ENCODE peak calls at places on chromosomes 16 and 17, in six cellular contexts. E, O, W, P, Z and S are unnamed samples.

GRCh38 chr16:4703906-4704305 is 10.5 kb downstream of the NUDT16L1 start:
- DNase-seq in E (no peak), O (no peak), W (no peak), P (no peak), Z (no peak), S (no peak)

GRCh38 chr17:62648247-62648953 is 20.9 kb downstream of the MRC2 start:
- DNase-seq in E (no peak), O (no peak), W (peak), P (no peak), Z (no peak), S (no peak)

GRCh38 chr17:73492802-73493139 is 151.5 kb downstream of the SDK2 start:
- DNase-seq in E (no peak), O (no peak), W (no peak), P (no peak), Z (no peak), S (no peak)

GRCh38 chr17:72373910-72374741 is 253.3 kb downstream of the SOX9 start:
- DNase-seq in E (no peak), O (no peak), W (peak), P (no peak), Z (no peak), S (no peak)

GRCh38 chr16:11597268-11597690 is 10.6 kb upstream of the LITAF start:
- DNase-seq in E (no peak), O (no peak), W (no peak), P (no peak), Z (no peak), S (no peak)

GRCh38 chr17:68718465-68718864 is 117.3 kb upstream of the FAM20A start:
- DNase-seq in E (no peak), O (no peak), W (no peak), P (no peak), Z (no peak), S (no peak)

GRCh38 chr16:70789231-70789926 is 11.6 kb downstream of the VAC14 start:
- DNase-seq in E (no peak), O (no peak), W (no peak), P (no peak), Z (peak), S (no peak)

GRCh38 chr16:53121666-53122065 is 66.9 kb downstream of the CHD9 start:
- DNase-seq in E (no peak), O (no peak), W (no peak), P (no peak), Z (no peak), S (no peak)

GRCh38 chr17:34580685-34581445 is 1.5 kb downstream of the TMEM132E start:
- DNase-seq in E (no peak), O (no peak), W (no peak), P (no peak), Z (peak), S (no peak)

GRCh38 chr17:17648762-17649161 is 32.5 kb upstream of the RAI1 start:
- DNase-seq in E (no peak), O (no peak), W (no peak), P (no peak), Z (no peak), S (no peak)

GRCh38 chr17:21445091-21445650 is 69.0 kb downstream of the KCNJ12 start:
- DNase-seq in E (no peak), O (no peak), W (no peak), P (no peak), Z (no peak), S (no peak)

GRCh38 chr16:31080756-31081419 is 6.7 kb downstream of the ZNF646 start:
- DNase-seq in E (no peak), O (no peak), W (no peak), P (no peak), Z (no peak), S (no peak)

GRCh38 chr17:32283745-32284207 is 18.1 kb downstream of the RHBDL3 start:
- DNase-seq in E (no peak), O (peak), W (no peak), P (no peak), Z (no peak), S (peak)

GRCh38 chr17:82205720-82206508 is 6.7 kb downstream of the CCDC57 start:
- DNase-seq in E (peak), O (peak), W (peak), P (peak), Z (peak), S (peak)

GRCh38 chr17:74390680-74391653 is 23.7 kb downstream of the GPR142 start:
- DNase-seq in E (no peak), O (no peak), W (no peak), P (no peak), Z (no peak), S (no peak)

GRCh38 chr17:36089888-36090836 is at the start of gene CCL3:
- DNase-seq in E (no peak), O (no peak), W (no peak), P (peak), Z (peak), S (no peak)

GRCh38 chr17:82985973-82986372 is 93.4 kb upstream of the METRNL start:
- DNase-seq in E (no peak), O (no peak), W (peak), P (no peak), Z (no peak), S (no peak)

GRCh38 chr17:34125010-34125409 is 130.1 kb upstream of the CCL2 start:
- DNase-seq in E (no peak), O (no peak), W (no peak), P (no peak), Z (no peak), S (no peak)

GRCh38 chr16:81558444-81559175 is 114.0 kb downstream of the CMIP start:
- DNase-seq in E (no peak), O (no peak), W (no peak), P (no peak), Z (no peak), S (no peak)

GRCh38 chr16:932831-933330 is 37.9 kb downstream of the LMF1 start:
- DNase-seq in E (no peak), O (no peak), W (no peak), P (no peak), Z (no peak), S (no peak)

GRCh38 chr17:28230011-28230410 is 89.0 kb upstream of the TMEM97 start:
- DNase-seq in E (no peak), O (no peak), W (no peak), P (peak), Z (peak), S (no peak)

GRCh38 chr17:50604470-50604869 is 30.2 kb upstream of the ABCC3 start:
- DNase-seq in E (no peak), O (no peak), W (no peak), P (no peak), Z (peak), S (no peak)

GRCh38 chr16:53881371-53881770 is 177.4 kb downstream of the FTO start:
- DNase-seq in E (no peak), O (no peak), W (no peak), P (no peak), Z (no peak), S (no peak)

GRCh38 chr17:48486557-48486956 is 44.3 kb downstream of the HOXB1 start:
- DNase-seq in E (peak), O (no peak), W (no peak), P (peak), Z (no peak), S (no peak)

GRCh38 chr17:49723423-49723822 is 15.7 kb upstream of the SLC35B1 start:
- DNase-seq in E (no peak), O (no peak), W (no peak), P (no peak), Z (peak), S (no peak)

GRCh38 chr16:18784917-18785623 is 5.1 kb downstream of the RPS15A start:
- DNase-seq in E (no peak), O (no peak), W (no peak), P (no peak), Z (no peak), S (no peak)

GRCh38 chr16:50234771-50235556 is 31.4 kb upstream of the ADCY7 start:
- DNase-seq in E (no peak), O (no peak), W (no peak), P (no peak), Z (no peak), S (no peak)

GRCh38 chr17:67105213-67105612 is 60.9 kb downstream of the CACNG1 start:
- DNase-seq in E (no peak), O (no peak), W (no peak), P (no peak), Z (no peak), S (no peak)

GRCh38 chr16:72832640-72833039 is 215.3 kb downstream of the ZFHX3 start:
- DNase-seq in E (peak), O (peak), W (peak), P (peak), Z (peak), S (peak)

GRCh38 chr17:77608431-77608830 is 350.1 kb upstream of the TNRC6C start:
- DNase-seq in E (no peak), O (no peak), W (peak), P (no peak), Z (no peak), S (no peak)

GRCh38 chr17:53004902-53005301 is 817.8 kb upstream of the KIF2B start:
- DNase-seq in E (no peak), O (no peak), W (no peak), P (no peak), Z (no peak), S (no peak)

GRCh38 chr17:75652341-75652740 is 14.6 kb downstream of the RECQL5 start:
- DNase-seq in E (no peak), O (no peak), W (no peak), P (no peak), Z (peak), S (no peak)

GRCh38 chr16:263182-263774 is 12.5 kb downstream of the RGS11 start:
- DNase-seq in E (no peak), O (no peak), W (no peak), P (no peak), Z (no peak), S (no peak)

GRCh38 chr16:11384184-11384955 is 39.1 kb downstream of the RMI2 start:
- DNase-seq in E (no peak), O (no peak), W (no peak), P (no peak), Z (no peak), S (no peak)